ENCODE peak calls at places on chromosome 15, in five cellular contexts. H, D, R, V and U are unnamed samples.
A peak's percentile ranks its signal among the peaks of the same experiment; 100 is the strongest.

GRCh38 chr15:80418892-80419537 is 14.8 kb downstream of the ARNT2 start:
- DNase-seq in H (peak; percentile 24), D (no peak), R (no peak), V (no peak), U (peak; percentile 16)

GRCh38 chr15:53739651-53740050 is 19.8 kb downstream of the WDR72 start:
- DNase-seq in H (no peak), D (no peak), R (no peak), V (no peak), U (no peak)

GRCh38 chr15:101810451-101810850 is 1.6 kb upstream of the OR4F15 start:
- DNase-seq in H (no peak), D (no peak), R (no peak), V (no peak), U (no peak)

GRCh38 chr15:36748743-36749142 is 169.3 kb downstream of the CDIN1 start:
- DNase-seq in H (no peak), D (no peak), R (no peak), V (no peak), U (no peak)

GRCh38 chr15:72852268-72852667 is 68.7 kb upstream of the ADPGK start:
- DNase-seq in H (no peak), D (no peak), R (no peak), V (no peak), U (no peak)

GRCh38 chr15:97968380-97968779 is 7.9 kb downstream of the ARRDC4 start:
- DNase-seq in H (peak; percentile 87), D (no peak), R (no peak), V (no peak), U (no peak)

GRCh38 chr15:98692213-98692612 is 43.9 kb downstream of the IGF1R start:
- DNase-seq in H (no peak), D (no peak), R (no peak), V (no peak), U (no peak)

GRCh38 chr15:101499863-101500713 is 10.6 kb upstream of the PCSK6 start:
- DNase-seq in H (no peak), D (peak; percentile 55), R (peak; percentile 58), V (no peak), U (no peak)

GRCh38 chr15:57626713-57627440 is 35.2 kb downstream of the MYZAP start:
- DNase-seq in H (no peak), D (no peak), R (no peak), V (no peak), U (peak; percentile 67)

GRCh38 chr15:80768158-80768557 is 11.0 kb upstream of the CEMIP start:
- DNase-seq in H (no peak), D (no peak), R (no peak), V (no peak), U (no peak)

GRCh38 chr15:75745305-75745704 is 32.7 kb upstream of the CSPG4 start:
- DNase-seq in H (no peak), D (no peak), R (no peak), V (no peak), U (no peak)

GRCh38 chr15:70035051-70035718 is 62.5 kb downstream of the TLE3 start:
- DNase-seq in H (no peak), D (no peak), R (no peak), V (no peak), U (no peak)

GRCh38 chr15:34001536-34001935 is 33.2 kb downstream of the CHRM5 start:
- DNase-seq in H (no peak), D (no peak), R (no peak), V (no peak), U (no peak)

GRCh38 chr15:70512772-70513362 is 250.5 kb downstream of the UACA start:
- DNase-seq in H (no peak), D (no peak), R (no peak), V (no peak), U (no peak)

GRCh38 chr15:78420220-78420619 is 17.8 kb upstream of the IREB2 start:
- DNase-seq in H (no peak), D (no peak), R (no peak), V (no peak), U (no peak)

GRCh38 chr15:55344206-55344605 is 25.2 kb downstream of the PIGB start:
- DNase-seq in H (no peak), D (no peak), R (peak; percentile 64), V (no peak), U (no peak)

GRCh38 chr15:55279746-55280351 is 9.8 kb downstream of the RAB27A start:
- DNase-seq in H (peak; percentile 80), D (no peak), R (no peak), V (peak; percentile 37), U (no peak)

GRCh38 chr15:91849749-91850161 is 3.8 kb upstream of the SLCO3A1 start:
- DNase-seq in H (peak; percentile 13), D (no peak), R (no peak), V (no peak), U (peak; percentile 68)

GRCh38 chr15:33448961-33449611 is 138.3 kb downstream of the RYR3 start:
- DNase-seq in H (no peak), D (no peak), R (no peak), V (no peak), U (no peak)

GRCh38 chr15:96014939-96015338 is 315.6 kb upstream of the NR2F2 start:
- DNase-seq in H (no peak), D (no peak), R (no peak), V (no peak), U (no peak)

GRCh38 chr15:68543546-68544008 is 35.2 kb upstream of the CORO2B start:
- DNase-seq in H (no peak), D (no peak), R (no peak), V (no peak), U (no peak)

GRCh38 chr15:78182336-78182700 is 33.2 kb downstream of the IDH3A start:
- DNase-seq in H (no peak), D (no peak), R (no peak), V (no peak), U (no peak)

GRCh38 chr15:74382004-74382816 is 14.8 kb upstream of the CYP11A1 start:
- DNase-seq in H (no peak), D (peak; percentile 92), R (peak; percentile 88), V (no peak), U (peak; percentile 90)

GRCh38 chr15:97683816-97684215 is 276.7 kb upstream of the ARRDC4 start:
- DNase-seq in H (no peak), D (no peak), R (no peak), V (no peak), U (no peak)

GRCh38 chr15:48871536-48871935 is 6.4 kb upstream of the EID1 start:
- DNase-seq in H (no peak), D (no peak), R (no peak), V (no peak), U (no peak)

GRCh38 chr15:57090460-57090859 is 172.0 kb downstream of the TCF12 start:
- DNase-seq in H (no peak), D (no peak), R (no peak), V (no peak), U (no peak)

GRCh38 chr15:75891895-75892294 is 11.8 kb upstream of the FBXO22 start:
- DNase-seq in H (peak; percentile 55), D (no peak), R (no peak), V (peak; percentile 47), U (no peak)